ENCODE peak calls at places on chromosome 5, in six cellular contexts. U, F, Y, S, W and Z are unnamed samples.

GRCh38 chr5:96146675-96147074 is 185.0 kb upstream of the ELL2 start:
- DNase-seq in U (peak), F (no peak), S (peak), W (no peak), Y (peak), Z (peak)

GRCh38 chr5:135377751-135378680 is 21.0 kb downstream of the MACROH2A1 start:
- DNase-seq in S (peak), Y (no peak), F (no peak), W (no peak), U (no peak), Z (no peak)

GRCh38 chr5:56298329-56298962 is 65.3 kb upstream of the ANKRD55 start:
- DNase-seq in Y (no peak), W (no peak), S (no peak), F (no peak), U (no peak), Z (no peak)

GRCh38 chr5:23446436-23446835 is 61.0 kb upstream of the PRDM9 start:
- DNase-seq in F (no peak), Y (no peak), W (no peak), U (no peak), S (no peak), Z (no peak)

GRCh38 chr5:146051678-146052077 is 53.7 kb downstream of the PLAC8L1 start:
- DNase-seq in U (peak), F (no peak), W (no peak), S (peak), Y (no peak), Z (no peak)

GRCh38 chr5:172117977-172118701 is 69.9 kb downstream of the STK10 start:
- DNase-seq in F (no peak), S (no peak), W (no peak), Y (no peak), U (no peak), Z (no peak)

GRCh38 chr5:151617841-151618710 is 26.9 kb upstream of the FAT2 start:
- DNase-seq in U (no peak), W (no peak), S (no peak), Y (no peak), F (no peak), Z (no peak)

GRCh38 chr5:78758169-78758839 is 109.7 kb upstream of the LHFPL2 start:
- DNase-seq in Y (no peak), S (no peak), F (no peak), U (no peak), W (no peak), Z (peak)

GRCh38 chr5:84119252-84119651 is 265.4 kb downstream of the EDIL3 start:
- DNase-seq in S (no peak), F (no peak), Y (no peak), W (no peak), U (no peak), Z (no peak)